ENCODE peak calls at places on chromosomes 16 and 17, in seven cellular contexts. T, E, Q, I, V, G and Y are unnamed samples.
A peak's percentile ranks its signal among the peaks of the same experiment; 100 is the strongest.

GRCh38 chr17:74924250-74924948 is at the start of gene OTOP2:
- DNase-seq in Q (no peak), E (no peak), V (no peak), T (peak; percentile 47), I (peak; percentile 42), G (peak; percentile 16), Y (no peak)

GRCh38 chr16:86924537-86924936 is 346.2 kb downstream of the FOXL1 start:
- DNase-seq in V (no peak), Q (no peak), G (no peak), E (peak; percentile 78), T (no peak), I (no peak), Y (no peak)

GRCh38 chr16:87132361-87133014 is 184.7 kb downstream of the C16orf95 start:
- DNase-seq in Q (peak; percentile 33), V (no peak), G (peak; percentile 51), I (no peak), E (no peak), T (no peak), Y (no peak)

GRCh38 chr17:5472511-5472910 is 3.7 kb upstream of the DHX33 start:
- DNase-seq in I (no peak), Q (no peak), G (no peak), E (no peak), V (no peak), T (no peak), Y (no peak)

GRCh38 chr17:7285679-7286078 is 4.2 kb downstream of the SLC2A4 start:
- DNase-seq in G (no peak), I (no peak), Q (no peak), V (no peak), E (no peak), T (no peak), Y (no peak)

GRCh38 chr17:49890077-49890821 is 42.4 kb upstream of the TAC4 start:
- DNase-seq in I (no peak), V (no peak), Q (peak; percentile 12), T (no peak), E (no peak), G (peak; percentile 23), Y (no peak)

GRCh38 chr17:44785921-44786320 is 27.1 kb downstream of the ADAM11 start:
- DNase-seq in G (no peak), V (no peak), Q (peak; percentile 80), E (no peak), T (no peak), I (no peak), Y (no peak)

GRCh38 chr17:7850118-7850504 is 4.8 kb upstream of the TMEM88 start:
- DNase-seq in G (no peak), V (no peak), T (no peak), E (no peak), I (no peak), Q (no peak), Y (no peak)

GRCh38 chr16:71784093-71784492 is 24.5 kb downstream of the AP1G1 start:
- DNase-seq in E (no peak), G (no peak), T (no peak), Q (no peak), I (no peak), V (no peak), Y (no peak)

GRCh38 chr17:55540414-55541091 is 29.3 kb upstream of the SMIM36 start:
- DNase-seq in E (no peak), Q (no peak), T (no peak), V (no peak), G (peak; percentile 11), I (no peak), Y (no peak)

GRCh38 chr16:65113441-65113840 is 8.4 kb downstream of the CDH11 start:
- DNase-seq in V (no peak), Q (no peak), I (no peak), E (no peak), T (no peak), G (no peak), Y (peak; percentile 94)

GRCh38 chr17:61770752-61771533 is 92.4 kb downstream of the BRIP1 start:
- DNase-seq in G (no peak), T (no peak), I (no peak), V (no peak), E (no peak), Q (no peak), Y (no peak)

GRCh38 chr17:64580384-64581307 is 73.9 kb downstream of the CEP95 start:
- DNase-seq in E (no peak), V (no peak), T (no peak), Q (peak; percentile 50), I (no peak), G (no peak), Y (no peak)

GRCh38 chr16:79981814-79982213 is 381.3 kb upstream of the MAF start:
- DNase-seq in V (no peak), I (no peak), E (no peak), Q (no peak), T (no peak), G (no peak), Y (no peak)

GRCh38 chr16:391885-392335 is 5.1 kb upstream of the NME4 start:
- DNase-seq in E (no peak), G (peak; percentile 51), Q (peak; percentile 49), T (peak; percentile 64), I (peak; percentile 78), V (peak; percentile 26), Y (peak; percentile 55)

GRCh38 chr17:73288534-73289302 is 23.1 kb downstream of the CDC42EP4 start:
- DNase-seq in T (no peak), G (peak; percentile 58), V (no peak), E (no peak), I (no peak), Q (no peak), Y (no peak)

GRCh38 chr16:47460301-47460754 is 535 bp downstream of the ITFG1 start:
- DNase-seq in G (peak; percentile 32), T (no peak), V (no peak), E (peak; percentile 2), I (peak; percentile 31), Q (no peak), Y (no peak)

GRCh38 chr16:65817066-65817465 is 549.4 kb upstream of the CDH5 start:
- DNase-seq in T (no peak), I (no peak), E (no peak), V (no peak), Q (no peak), G (no peak), Y (no peak)

GRCh38 chr17:44360826-44361225 is 2.8 kb downstream of the FAM171A2 start:
- DNase-seq in E (no peak), G (peak; percentile 66), I (peak; percentile 50), V (no peak), T (peak; percentile 70), Q (peak; percentile 75), Y (peak; percentile 57)

GRCh38 chr17:44322236-44322895 is 2.3 kb downstream of the SLC25A39 start:
- DNase-seq in T (no peak), G (no peak), Q (no peak), V (no peak), I (no peak), E (no peak), Y (no peak)

GRCh38 chr17:70913086-70913485 is 743.8 kb downstream of the KCNJ2 start:
- DNase-seq in I (no peak), E (no peak), G (no peak), T (no peak), Q (no peak), V (no peak), Y (no peak)

GRCh38 chr16:35391328-35391727 is 1931.9 kb downstream of the TP53TG3F start:
- DNase-seq in E (no peak), V (peak; percentile 26), G (no peak), T (peak; percentile 6), I (peak; percentile 37), Q (peak; percentile 4), Y (peak; percentile 33)

GRCh38 chr17:75774471-75774987 is 9.5 kb upstream of the GALK1 start:
- DNase-seq in T (no peak), I (no peak), G (no peak), Q (no peak), E (no peak), V (no peak), Y (no peak)